ENCODE peak calls at places on chromosomes 2 and 18, in ten cellular contexts. One of them, this sample, is unnamed.

GRCh38 chr18:70419526-70419925 is 130.7 kb downstream of the SOCS6 start:
- DNase-seq in body of pancreas: no peak
- DNase-seq in stimulated activated CD8-positive, alpha-beta memory T cell treated with anti-CD3 and anti-CD28 coated beads, Interleukin-4, amount 100 ng/mL, for 4 hours: no peak
- DNase-seq in stimulated activated naive CD8-positive, alpha-beta T cell treated with anti-CD3 and anti-CD28 coated beads, Interleukin-15, amount 100 ng/mL, for 72 hours: no peak
- DNase-seq in CD4-positive, alpha-beta memory T cell: no peak
- DNase-seq in activated CD4-positive, CD25-positive, alpha-beta regulatory T cell: no peak
- DNase-seq in T47D: no peak
- DNase-seq in B cell: no peak
- DNase-seq in LHCN-M2: peak
- DNase-seq in A549: no peak
- DNase-seq in this sample: no peak

GRCh38 chr2:26172866-26173595 is at the start of gene GAREM2:
- DNase-seq in body of pancreas: no peak
- DNase-seq in stimulated activated CD8-positive, alpha-beta memory T cell treated with anti-CD3 and anti-CD28 coated beads, Interleukin-4, amount 100 ng/mL, for 4 hours: no peak
- DNase-seq in stimulated activated naive CD8-positive, alpha-beta T cell treated with anti-CD3 and anti-CD28 coated beads, Interleukin-15, amount 100 ng/mL, for 72 hours: no peak
- DNase-seq in CD4-positive, alpha-beta memory T cell: no peak
- DNase-seq in activated CD4-positive, CD25-positive, alpha-beta regulatory T cell: no peak
- DNase-seq in T47D: no peak
- DNase-seq in B cell: no peak
- DNase-seq in LHCN-M2: no peak
- DNase-seq in A549: peak
- DNase-seq in this sample: no peak

GRCh38 chr2:101781730-101782426 is 84.4 kb downstream of the MAP4K4 start:
- DNase-seq in body of pancreas: no peak
- DNase-seq in stimulated activated CD8-positive, alpha-beta memory T cell treated with anti-CD3 and anti-CD28 coated beads, Interleukin-4, amount 100 ng/mL, for 4 hours: no peak
- DNase-seq in stimulated activated naive CD8-positive, alpha-beta T cell treated with anti-CD3 and anti-CD28 coated beads, Interleukin-15, amount 100 ng/mL, for 72 hours: no peak
- DNase-seq in CD4-positive, alpha-beta memory T cell: no peak
- DNase-seq in activated CD4-positive, CD25-positive, alpha-beta regulatory T cell: no peak
- DNase-seq in T47D: no peak
- DNase-seq in B cell: no peak
- DNase-seq in LHCN-M2: no peak
- DNase-seq in A549: no peak
- DNase-seq in this sample: no peak

GRCh38 chr2:206083602-206084467 is 2.1 kb downstream of the INO80D start:
- DNase-seq in body of pancreas: peak
- DNase-seq in stimulated activated CD8-positive, alpha-beta memory T cell treated with anti-CD3 and anti-CD28 coated beads, Interleukin-4, amount 100 ng/mL, for 4 hours: no peak
- DNase-seq in stimulated activated naive CD8-positive, alpha-beta T cell treated with anti-CD3 and anti-CD28 coated beads, Interleukin-15, amount 100 ng/mL, for 72 hours: peak
- DNase-seq in CD4-positive, alpha-beta memory T cell: peak
- DNase-seq in activated CD4-positive, CD25-positive, alpha-beta regulatory T cell: no peak
- DNase-seq in T47D: no peak
- DNase-seq in B cell: peak
- DNase-seq in LHCN-M2: no peak
- DNase-seq in A549: no peak
- DNase-seq in this sample: no peak

GRCh38 chr2:205775091-205775876 is 93.0 kb downstream of the NRP2 start:
- DNase-seq in body of pancreas: no peak
- DNase-seq in stimulated activated CD8-positive, alpha-beta memory T cell treated with anti-CD3 and anti-CD28 coated beads, Interleukin-4, amount 100 ng/mL, for 4 hours: no peak
- DNase-seq in stimulated activated naive CD8-positive, alpha-beta T cell treated with anti-CD3 and anti-CD28 coated beads, Interleukin-15, amount 100 ng/mL, for 72 hours: no peak
- DNase-seq in CD4-positive, alpha-beta memory T cell: no peak
- DNase-seq in activated CD4-positive, CD25-positive, alpha-beta regulatory T cell: no peak
- DNase-seq in T47D: no peak
- DNase-seq in B cell: no peak
- DNase-seq in LHCN-M2: no peak
- DNase-seq in A549: no peak
- DNase-seq in this sample: no peak

GRCh38 chr2:62577994-62578836 is 72.2 kb upstream of the TMEM17 start:
- DNase-seq in body of pancreas: no peak
- DNase-seq in stimulated activated CD8-positive, alpha-beta memory T cell treated with anti-CD3 and anti-CD28 coated beads, Interleukin-4, amount 100 ng/mL, for 4 hours: no peak
- DNase-seq in stimulated activated naive CD8-positive, alpha-beta T cell treated with anti-CD3 and anti-CD28 coated beads, Interleukin-15, amount 100 ng/mL, for 72 hours: no peak
- DNase-seq in CD4-positive, alpha-beta memory T cell: no peak
- DNase-seq in activated CD4-positive, CD25-positive, alpha-beta regulatory T cell: no peak
- DNase-seq in T47D: no peak
- DNase-seq in B cell: no peak
- DNase-seq in LHCN-M2: peak
- DNase-seq in A549: peak
- DNase-seq in this sample: no peak

GRCh38 chr2:236711440-236711839 is 141.8 kb downstream of the ACKR3 start:
- DNase-seq in body of pancreas: no peak
- DNase-seq in stimulated activated CD8-positive, alpha-beta memory T cell treated with anti-CD3 and anti-CD28 coated beads, Interleukin-4, amount 100 ng/mL, for 4 hours: no peak
- DNase-seq in stimulated activated naive CD8-positive, alpha-beta T cell treated with anti-CD3 and anti-CD28 coated beads, Interleukin-15, amount 100 ng/mL, for 72 hours: no peak
- DNase-seq in CD4-positive, alpha-beta memory T cell: no peak
- DNase-seq in activated CD4-positive, CD25-positive, alpha-beta regulatory T cell: no peak
- DNase-seq in T47D: no peak
- DNase-seq in B cell: no peak
- DNase-seq in LHCN-M2: peak
- DNase-seq in A549: no peak
- DNase-seq in this sample: no peak

GRCh38 chr2:46334389-46335345 is 37.5 kb downstream of the EPAS1 start:
- DNase-seq in body of pancreas: no peak
- DNase-seq in stimulated activated CD8-positive, alpha-beta memory T cell treated with anti-CD3 and anti-CD28 coated beads, Interleukin-4, amount 100 ng/mL, for 4 hours: no peak
- DNase-seq in stimulated activated naive CD8-positive, alpha-beta T cell treated with anti-CD3 and anti-CD28 coated beads, Interleukin-15, amount 100 ng/mL, for 72 hours: no peak
- DNase-seq in CD4-positive, alpha-beta memory T cell: no peak
- DNase-seq in activated CD4-positive, CD25-positive, alpha-beta regulatory T cell: no peak
- DNase-seq in T47D: no peak
- DNase-seq in B cell: no peak
- DNase-seq in LHCN-M2: peak
- DNase-seq in A549: no peak
- DNase-seq in this sample: no peak

GRCh38 chr2:141498561-141498960 is 632.3 kb downstream of the LRP1B start:
- DNase-seq in body of pancreas: no peak
- DNase-seq in stimulated activated CD8-positive, alpha-beta memory T cell treated with anti-CD3 and anti-CD28 coated beads, Interleukin-4, amount 100 ng/mL, for 4 hours: no peak
- DNase-seq in stimulated activated naive CD8-positive, alpha-beta T cell treated with anti-CD3 and anti-CD28 coated beads, Interleukin-15, amount 100 ng/mL, for 72 hours: no peak
- DNase-seq in CD4-positive, alpha-beta memory T cell: no peak
- DNase-seq in activated CD4-positive, CD25-positive, alpha-beta regulatory T cell: no peak
- DNase-seq in T47D: no peak
- DNase-seq in B cell: no peak
- DNase-seq in LHCN-M2: peak
- DNase-seq in A549: no peak
- DNase-seq in this sample: no peak

GRCh38 chr2:231613054-231613654 is 20.5 kb downstream of the TEX44 start:
- DNase-seq in body of pancreas: no peak
- DNase-seq in stimulated activated CD8-positive, alpha-beta memory T cell treated with anti-CD3 and anti-CD28 coated beads, Interleukin-4, amount 100 ng/mL, for 4 hours: no peak
- DNase-seq in stimulated activated naive CD8-positive, alpha-beta T cell treated with anti-CD3 and anti-CD28 coated beads, Interleukin-15, amount 100 ng/mL, for 72 hours: no peak
- DNase-seq in CD4-positive, alpha-beta memory T cell: no peak
- DNase-seq in activated CD4-positive, CD25-positive, alpha-beta regulatory T cell: no peak
- DNase-seq in T47D: no peak
- DNase-seq in B cell: no peak
- DNase-seq in LHCN-M2: no peak
- DNase-seq in A549: no peak
- DNase-seq in this sample: no peak

This sample was measured in omental fat pad.